ENCODE peak calls at places on chromosomes 3 and 15, in six cellular contexts. G is pancreas, S is GM06990, F is tibial artery, E is BE2C, A is IMR-90. T is an unnamed sample.

GRCh38 chr15:78372880-78373279 is 32.7 kb downstream of the CRABP1 start:
- DNase-seq in G (no peak), S (no peak), F (no peak), E (no peak), A (no peak), T (no peak)

GRCh38 chr3:21752749-21753347 is 1.8 kb upstream of the ZNF385D start:
- DNase-seq in G (no peak), S (no peak), F (peak), E (no peak), A (peak), T (peak)

GRCh38 chr3:147191795-147192385 is 214.5 kb downstream of the ZIC4 start:
- DNase-seq in G (no peak), S (no peak), F (no peak), E (peak), A (peak), T (no peak)

GRCh38 chr3:125125822-125126245 is 70.0 kb upstream of the HEG1 start:
- DNase-seq in G (no peak), S (no peak), F (no peak), E (no peak), A (peak), T (no peak)

GRCh38 chr3:182936239-182936946 is 43.9 kb downstream of the DCUN1D1 start:
- DNase-seq in G (no peak), S (no peak), F (no peak), E (no peak), A (no peak), T (no peak)

GRCh38 chr15:89359471-89360293 is 25.1 kb upstream of the POLG start:
- DNase-seq in G (no peak), S (no peak), F (no peak), E (no peak), A (no peak), T (no peak)

GRCh38 chr3:195366200-195366910 is 76.5 kb downstream of the ACAP2 start:
- DNase-seq in G (no peak), S (no peak), F (no peak), E (no peak), A (no peak), T (no peak)

GRCh38 chr3:42129014-42129953 is 38.1 kb downstream of the TRAK1 start:
- DNase-seq in G (no peak), S (peak), F (no peak), E (no peak), A (peak), T (no peak)

GRCh38 chr3:152302521-152303021 is 33.8 kb downstream of the MBNL1 start:
- DNase-seq in G (no peak), S (peak), F (peak), E (no peak), A (peak), T (no peak)

GRCh38 chr3:118978393-118978758 is 56.3 kb downstream of the IGSF11 start:
- DNase-seq in G (no peak), S (no peak), F (no peak), E (no peak), A (no peak), T (no peak)

GRCh38 chr3:23202921-23203650 is at the start of gene UBE2E2:
- DNase-seq in G (peak), S (peak), F (peak), E (peak), A (peak), T (peak)

GRCh38 chr15:72285927-72286516 is 13.7 kb upstream of the PARP6 start:
- DNase-seq in G (peak), S (peak), F (no peak), E (peak), A (peak), T (peak)

GRCh38 chr15:60840703-60841411 is 361.9 kb upstream of the ICE2 start:
- DNase-seq in G (no peak), S (no peak), F (no peak), E (no peak), A (no peak), T (no peak)

GRCh38 chr15:64143276-64143675 is 8.3 kb upstream of the SNX22 start:
- DNase-seq in G (no peak), S (no peak), F (no peak), E (no peak), A (no peak), T (no peak)

GRCh38 chr3:75294124-75294523 is 370.0 kb upstream of the FRG2C start:
- DNase-seq in G (peak), S (no peak), F (peak), E (peak), A (peak), T (peak)

GRCh38 chr3:13373975-13374586 is 46.0 kb downstream of the NUP210 start:
- DNase-seq in G (no peak), S (no peak), F (no peak), E (no peak), A (no peak), T (no peak)

GRCh38 chr3:48564022-48564421 is 441 bp upstream of the UCN2 start:
- DNase-seq in G (peak), S (no peak), F (peak), E (no peak), A (peak), T (no peak)

GRCh38 chr3:158731938-158732855 is at the start of gene RARRES1:
- DNase-seq in G (peak), S (peak), F (peak), E (peak), A (peak), T (peak)

GRCh38 chr15:62824111-62824737 is 218.3 kb upstream of the TPM1 start:
- DNase-seq in G (no peak), S (no peak), F (no peak), E (no peak), A (peak), T (no peak)

GRCh38 chr15:23566070-23567050 is 886 bp downstream of the MKRN3 start:
- DNase-seq in G (peak), S (no peak), F (no peak), E (no peak), A (no peak), T (no peak)

GRCh38 chr3:45545476-45545875 is 49.1 kb upstream of the LIMD1 start:
- DNase-seq in G (no peak), S (no peak), F (peak), E (no peak), A (peak), T (no peak)

GRCh38 chr3:110384601-110385000 is 687.0 kb upstream of the NECTIN3 start:
- DNase-seq in G (no peak), S (no peak), F (no peak), E (no peak), A (peak), T (no peak)

GRCh38 chr3:186807231-186807630 is 949 bp upstream of the RFC4 start:
- DNase-seq in G (no peak), S (no peak), F (no peak), E (no peak), A (no peak), T (peak)

GRCh38 chr15:67880651-67881182 is 40.9 kb upstream of the RNU6-1 start:
- DNase-seq in G (no peak), S (no peak), F (peak), E (no peak), A (peak), T (no peak)

GRCh38 chr15:82538961-82539689 is 1.1 kb downstream of the RPS17 start:
- DNase-seq in G (no peak), S (no peak), F (no peak), E (no peak), A (no peak), T (no peak)

GRCh38 chr3:64178419-64178818 is 46.8 kb downstream of the PRICKLE2 start:
- DNase-seq in G (no peak), S (no peak), F (no peak), E (no peak), A (no peak), T (no peak)

GRCh38 chr3:184590795-184591194 is 29.2 kb downstream of the EPHB3 start:
- DNase-seq in G (peak), S (no peak), F (no peak), E (peak), A (no peak), T (no peak)

GRCh38 chr15:67396109-67396508 is 124.8 kb upstream of the C15orf61 start:
- DNase-seq in G (no peak), S (no peak), F (no peak), E (no peak), A (no peak), T (no peak)

GRCh38 chr15:89760303-89761008 is 9.4 kb upstream of the MESP1 start:
- DNase-seq in G (peak), S (peak), F (peak), E (peak), A (peak), T (peak)

GRCh38 chr3:148079370-148079769 is 618.3 kb upstream of the AGTR1 start:
- DNase-seq in G (no peak), S (no peak), F (peak), E (peak), A (no peak), T (no peak)

GRCh38 chr15:40858706-40859105 is 14.9 kb downstream of the SPINT1 start:
- DNase-seq in G (no peak), S (no peak), F (no peak), E (no peak), A (no peak), T (no peak)

GRCh38 chr3:156396851-156397250 is 158.1 kb downstream of the SSR3 start:
- DNase-seq in G (no peak), S (no peak), F (no peak), E (no peak), A (no peak), T (no peak)

DNA sequence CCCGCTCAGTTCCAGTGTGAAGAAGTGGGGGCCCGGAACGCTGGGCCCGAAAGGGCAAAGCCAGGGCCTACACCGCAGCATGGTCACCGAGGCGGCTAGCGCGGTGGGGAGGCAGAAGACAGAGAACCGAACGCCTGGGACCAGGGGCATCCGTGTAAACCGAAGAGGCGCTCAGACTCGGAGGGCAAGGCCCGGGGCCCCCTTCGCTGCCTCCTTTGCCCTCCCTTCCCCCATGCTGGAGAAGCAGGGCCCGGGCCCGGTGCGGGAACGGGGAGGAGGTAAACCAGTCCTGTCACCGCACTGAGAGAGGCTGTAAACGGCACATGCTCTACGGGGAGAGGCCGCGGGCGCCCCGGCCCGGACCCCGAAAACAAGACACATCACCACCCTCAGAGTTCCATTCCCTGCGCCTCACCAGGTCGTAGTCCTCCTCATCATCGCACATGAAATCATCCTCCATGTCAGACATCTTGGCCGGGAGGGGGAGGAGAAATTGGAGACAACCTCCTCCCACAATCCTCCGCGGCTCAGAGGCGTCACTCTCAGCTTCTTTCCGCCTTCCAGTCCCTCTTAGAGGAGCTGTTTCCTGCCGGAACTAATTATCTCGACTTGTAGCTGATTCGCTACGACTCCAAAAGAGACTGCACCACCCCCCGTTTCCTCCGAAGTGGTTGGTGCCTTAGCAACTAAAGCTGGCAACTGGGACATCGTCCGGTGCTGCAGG is at the start of gene COPS2:
- DNase-seq in G (peak), S (peak), F (peak), E (peak), A (peak), T (peak)
- TF ChIP-seq CTCF in G (no peak), S (no peak), F (no peak), E (peak), A (no peak), T (no peak)

GRCh38 chr15:83732196-83732595 is 78.3 kb downstream of the ADAMTSL3 start:
- DNase-seq in G (no peak), S (no peak), F (no peak), E (no peak), A (no peak), T (no peak)

GRCh38 chr15:83732770-83733169 is 78.8 kb downstream of the ADAMTSL3 start:
- DNase-seq in G (no peak), S (no peak), F (no peak), E (no peak), A (no peak), T (no peak)

GRCh38 chr15:83733691-83734090 is 79.8 kb downstream of the ADAMTSL3 start:
- DNase-seq in G (no peak), S (no peak), F (no peak), E (no peak), A (no peak), T (no peak)

GRCh38 chr15:83733206-83733605 is 79.3 kb downstream of the ADAMTSL3 start:
- DNase-seq in G (no peak), S (no peak), F (no peak), E (no peak), A (peak), T (no peak)

DNA sequence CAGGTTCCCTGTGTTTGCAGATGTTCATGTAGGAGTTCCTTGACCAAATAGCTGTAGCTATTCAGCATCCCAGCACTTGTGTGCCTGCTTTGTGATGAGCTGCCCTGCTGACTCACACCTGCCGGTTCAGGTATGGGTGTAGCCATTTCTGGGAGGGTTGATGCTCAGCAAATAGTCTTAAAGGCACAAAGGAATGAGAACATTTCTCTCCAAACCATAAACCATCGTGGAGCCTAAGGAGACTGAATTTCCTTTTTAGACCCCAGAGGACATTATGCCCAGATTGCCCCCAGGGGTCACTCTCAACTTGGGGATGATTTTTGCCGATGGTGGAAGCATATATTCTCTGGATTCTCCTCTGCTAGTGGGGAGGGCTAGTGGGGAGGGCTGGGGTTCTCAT is 80.6 kb downstream of the ADAMTSL3 start:
- DNase-seq in G (no peak), S (no peak), F (no peak), E (no peak), A (no peak), T (peak)
- TF ChIP-seq CTCF in G (no peak), S (peak), F (no peak), E (peak), A (no peak), T (no peak)

GRCh38 chr3:122660575-122660974 is 20.1 kb upstream of the PARP14 start:
- DNase-seq in G (no peak), S (no peak), F (no peak), E (no peak), A (no peak), T (no peak)
- TF ChIP-seq CTCF in G (no peak), S (no peak), F (no peak), E (no peak), A (no peak), T (no peak)

GRCh38 chr15:73714695-73715301 is 30.6 kb downstream of the CD276 start:
- DNase-seq in G (no peak), S (no peak), F (no peak), E (no peak), A (no peak), T (no peak)

GRCh38 chr15:73710321-73710720 is 26.1 kb downstream of the CD276 start:
- DNase-seq in G (no peak), S (no peak), F (no peak), E (no peak), A (no peak), T (no peak)

GRCh38 chr15:73709671-73710070 is 25.5 kb downstream of the CD276 start:
- DNase-seq in G (no peak), S (no peak), F (no peak), E (no peak), A (no peak), T (no peak)

GRCh38 chr15:73711526-73711925 is 27.3 kb downstream of the CD276 start:
- DNase-seq in G (no peak), S (no peak), F (no peak), E (no peak), A (no peak), T (no peak)

DNA sequence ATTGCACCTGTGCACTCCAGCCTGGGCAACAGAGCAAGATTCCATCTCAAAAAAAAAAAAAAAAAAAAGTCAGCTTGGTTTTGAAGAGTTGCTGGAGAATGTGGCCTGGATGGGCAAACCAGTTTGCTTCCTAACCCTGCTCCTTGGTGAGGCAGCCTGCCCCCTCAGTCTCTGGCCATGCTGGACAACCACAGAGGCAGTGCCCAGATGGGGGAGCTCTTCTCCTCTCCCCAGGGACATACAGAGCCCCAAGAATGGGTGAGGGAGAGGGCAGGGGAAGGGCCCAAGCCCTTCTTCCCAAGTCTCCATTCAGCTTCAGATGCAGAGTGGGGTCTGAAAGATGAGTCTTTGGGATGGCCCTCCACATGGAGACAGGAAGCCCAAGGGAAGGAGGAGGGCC is 27.9 kb downstream of the CD276 start:
- DNase-seq in G (no peak), S (no peak), F (no peak), E (no peak), A (no peak), T (no peak)
- TF ChIP-seq CTCF in G (no peak), S (no peak), F (no peak), E (no peak), A (no peak), T (no peak)

DNA sequence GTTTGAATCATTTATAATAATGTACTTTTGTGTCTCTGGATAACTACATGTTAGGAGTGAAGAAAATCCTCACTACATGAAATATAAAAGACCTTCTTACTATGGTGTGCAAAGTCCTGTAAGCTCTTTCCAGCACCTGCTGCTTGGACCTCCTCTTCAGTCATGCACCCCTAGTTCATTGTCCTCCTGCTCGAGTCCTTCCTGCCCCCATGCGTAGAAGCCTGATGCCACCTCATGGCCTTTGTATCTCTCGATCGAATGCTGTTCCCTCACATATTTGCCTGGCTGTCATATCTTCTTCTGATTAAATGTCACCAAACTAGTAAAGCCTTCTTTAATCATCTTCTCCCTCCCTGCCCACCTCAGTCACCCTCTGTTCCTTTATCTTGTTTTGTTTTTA is 49.9 kb upstream of the SUCLG2 start:
- DNase-seq in G (no peak), S (no peak), F (no peak), E (no peak), A (no peak), T (no peak)
- TF ChIP-seq CTCF in G (no peak), S (no peak), F (no peak), E (no peak), A (no peak), T (no peak)

T was measured in GM13976.